ENCODE peak calls at places on chromosomes 1 and 21, in eight cellular contexts. B is NCI-H1092 treated with DMSO at 0.1 percent for 48 hours, L is globus pallidus, E is brain pericyte, F is NCI-H774, J is KG1, G is GM04504, R is fibroblast of lung. P is an unnamed sample.

GRCh38 chr1:27637052-27637451 is 2.1 kb upstream of the FGR start:
- DNase-seq in B (no peak), L (no peak), E (no peak), F (no peak), J (no peak), G (no peak), R (no peak), P (no peak)

GRCh38 chr1:179953974-179954493 is 576 bp upstream of the CEP350 start:
- DNase-seq in B (peak), L (no peak), E (no peak), F (no peak), J (no peak), G (no peak), R (no peak), P (peak)

GRCh38 chr1:78814176-78814575 is 164.5 kb downstream of the IFI44 start:
- DNase-seq in B (no peak), L (no peak), E (no peak), F (no peak), J (no peak), G (no peak), R (no peak), P (no peak)

GRCh38 chr1:221725683-221726330 is 16.1 kb downstream of the DUSP10 start:
- DNase-seq in B (no peak), L (peak), E (no peak), F (no peak), J (peak), G (no peak), R (peak), P (no peak)

GRCh38 chr1:179144621-179145020 is 62.8 kb downstream of the TOR3A start:
- DNase-seq in B (no peak), L (no peak), E (no peak), F (no peak), J (no peak), G (no peak), R (peak), P (no peak)

GRCh38 chr1:100847481-100847880 is 47.2 kb downstream of the EXTL2 start:
- DNase-seq in B (no peak), L (no peak), E (no peak), F (no peak), J (no peak), G (no peak), R (peak), P (no peak)

GRCh38 chr1:87684786-87685185 is 356.1 kb downstream of the LMO4 start:
- DNase-seq in B (no peak), L (peak), E (no peak), F (peak), J (no peak), G (no peak), R (peak), P (peak)

GRCh38 chr1:208039536-208040332 is 128.8 kb upstream of the CD34 start:
- DNase-seq in B (no peak), L (no peak), E (no peak), F (no peak), J (no peak), G (no peak), R (no peak), P (no peak)

GRCh38 chr1:10662824-10663667 is 133.4 kb downstream of the CASZ1 start:
- DNase-seq in B (no peak), L (no peak), E (no peak), F (no peak), J (no peak), G (no peak), R (no peak), P (no peak)

GRCh38 chr1:30748098-30748698 is 9.4 kb downstream of the LAPTM5 start:
- DNase-seq in B (no peak), L (peak), E (no peak), F (no peak), J (no peak), G (no peak), R (no peak), P (peak)

GRCh38 chr1:115107501-115108260 is 18.4 kb upstream of the TSPAN2 start:
- DNase-seq in B (no peak), L (no peak), E (no peak), F (no peak), J (no peak), G (no peak), R (peak), P (no peak)

GRCh38 chr1:9293241-9293511 is 482 bp downstream of the SPSB1 start:
- DNase-seq in B (no peak), L (no peak), E (no peak), F (no peak), J (no peak), G (no peak), R (no peak), P (no peak)

GRCh38 chr21:46024983-46025860 is 43.7 kb downstream of the COL6A1 start:
- DNase-seq in B (no peak), L (no peak), E (no peak), F (no peak), J (no peak), G (no peak), R (peak), P (no peak)

GRCh38 chr1:47532831-47533175 is 95.0 kb downstream of the FOXD2 start:
- DNase-seq in B (no peak), L (no peak), E (no peak), F (no peak), J (no peak), G (no peak), R (no peak), P (no peak)

GRCh38 chr1:186519981-186520380 is 59.1 kb upstream of the PDC start:
- DNase-seq in B (no peak), L (no peak), E (no peak), F (no peak), J (no peak), G (no peak), R (no peak), P (no peak)

GRCh38 chr1:185483647-185484450 is 166.8 kb upstream of the IVNS1ABP start:
- DNase-seq in B (peak), L (peak), E (peak), F (no peak), J (no peak), G (peak), R (peak), P (peak)

GRCh38 chr1:94949681-94950661 is 23.1 kb upstream of the CNN3 start:
- DNase-seq in B (peak), L (no peak), E (no peak), F (peak), J (no peak), G (no peak), R (peak), P (peak)

GRCh38 chr1:33118274-33118673 is 37.3 kb downstream of the AZIN2 start:
- DNase-seq in B (no peak), L (no peak), E (no peak), F (no peak), J (no peak), G (no peak), R (no peak), P (no peak)

GRCh38 chr1:8604041-8604942 is 213.1 kb downstream of the RERE start:
- DNase-seq in B (no peak), L (no peak), E (no peak), F (no peak), J (no peak), G (no peak), R (peak), P (no peak)

GRCh38 chr1:22971161-22972062 is 1.3 kb downstream of the LACTBL1 start:
- DNase-seq in B (peak), L (no peak), E (no peak), F (no peak), J (no peak), G (no peak), R (peak), P (no peak)

GRCh38 chr1:116666747-116667576 is 571 bp downstream of the IGSF3 start:
- DNase-seq in B (peak), L (no peak), E (no peak), F (no peak), J (no peak), G (no peak), R (no peak), P (no peak)

GRCh38 chr1:215458084-215458483 is 109.0 kb upstream of the KCTD3 start:
- DNase-seq in B (no peak), L (no peak), E (no peak), F (peak), J (no peak), G (no peak), R (peak), P (no peak)

GRCh38 chr1:25770541-25771245 is 29.3 kb upstream of the SELENON start:
- DNase-seq in B (no peak), L (no peak), E (no peak), F (no peak), J (no peak), G (no peak), R (no peak), P (no peak)

GRCh38 chr1:205444931-205445652 is 10.8 kb downstream of the BLACAT1 start:
- DNase-seq in B (peak), L (peak), E (no peak), F (no peak), J (no peak), G (no peak), R (peak), P (peak)

GRCh38 chr1:24093762-24094161 is 18.2 kb downstream of the MYOM3 start:
- DNase-seq in B (no peak), L (no peak), E (no peak), F (no peak), J (no peak), G (no peak), R (no peak), P (no peak)

GRCh38 chr1:39960461-39960958 is 5.6 kb downstream of the MFSD2A start:
- DNase-seq in B (peak), L (peak), E (no peak), F (peak), J (peak), G (no peak), R (no peak), P (peak)

GRCh38 chr1:58907398-58907797 is 123.6 kb upstream of the JUN start:
- DNase-seq in B (no peak), L (no peak), E (no peak), F (no peak), J (no peak), G (no peak), R (no peak), P (no peak)